ENCODE peak calls at places on chromosomes 4 and X, in ten cellular contexts. One of them, this sample, is unnamed.

GRCh38 chrX:13420545-13421183 is 100.8 kb upstream of the ATXN3L start:
- DNase-seq in heart left ventricle: no peak
- DNase-seq in transverse colon: no peak
- DNase-seq in endothelial cell of umbilical vein: no peak
- DNase-seq in GM12878: no peak
- DNase-seq in IMR-90: no peak
- DNase-seq in K562: no peak
- DNase-seq in uterus: no peak
- DNase-seq in body of pancreas: no peak
- DNase-seq in ovary: no peak
- DNase-seq in this sample: peak

GRCh38 chr4:70703695-70704332 is 15.5 kb downstream of the UTP3 start:
- DNase-seq in endothelial cell of umbilical vein: peak
- DNase-seq in IMR-90: peak
- DNase-seq in heart left ventricle: no peak
- DNase-seq in body of pancreas: peak
- DNase-seq in transverse colon: peak
- DNase-seq in K562: no peak
- DNase-seq in GM12878: no peak
- DNase-seq in uterus: peak
- DNase-seq in ovary: no peak
- DNase-seq in this sample: no peak

GRCh38 chrX:45824471-45824870 is 623.8 kb upstream of the DIPK2B start:
- DNase-seq in IMR-90: peak
- DNase-seq in endothelial cell of umbilical vein: peak
- DNase-seq in K562: peak
- DNase-seq in uterus: peak
- DNase-seq in heart left ventricle: no peak
- DNase-seq in transverse colon: no peak
- DNase-seq in ovary: peak
- DNase-seq in body of pancreas: peak
- DNase-seq in GM12878: no peak
- DNase-seq in this sample: no peak

GRCh38 chrX:19924285-19924684 is 36.9 kb upstream of the SH3KBP1 start:
- DNase-seq in GM12878: no peak
- DNase-seq in heart left ventricle: no peak
- DNase-seq in transverse colon: no peak
- DNase-seq in K562: no peak
- DNase-seq in ovary: no peak
- DNase-seq in IMR-90: no peak
- DNase-seq in body of pancreas: peak
- DNase-seq in uterus: no peak
- DNase-seq in endothelial cell of umbilical vein: no peak
- DNase-seq in this sample: no peak

GRCh38 chr4:112966701-112967100 is 82.8 kb upstream of the ANK2 start:
- DNase-seq in uterus: no peak
- DNase-seq in K562: no peak
- DNase-seq in transverse colon: no peak
- DNase-seq in GM12878: no peak
- DNase-seq in heart left ventricle: no peak
- DNase-seq in ovary: no peak
- DNase-seq in body of pancreas: no peak
- DNase-seq in endothelial cell of umbilical vein: no peak
- DNase-seq in IMR-90: no peak
- DNase-seq in this sample: no peak

GRCh38 chrX:136260801-136261200 is 9.6 kb upstream of the MAP7D3 start:
- DNase-seq in transverse colon: no peak
- DNase-seq in uterus: no peak
- DNase-seq in endothelial cell of umbilical vein: peak
- DNase-seq in ovary: no peak
- DNase-seq in K562: no peak
- DNase-seq in heart left ventricle: no peak
- DNase-seq in IMR-90: peak
- DNase-seq in body of pancreas: no peak
- DNase-seq in GM12878: no peak
- DNase-seq in this sample: no peak

GRCh38 chr4:6331018-6331417 is 61.4 kb downstream of the WFS1 start:
- DNase-seq in ovary: no peak
- DNase-seq in heart left ventricle: no peak
- DNase-seq in IMR-90: peak
- DNase-seq in uterus: no peak
- DNase-seq in transverse colon: peak
- DNase-seq in K562: peak
- DNase-seq in body of pancreas: peak
- DNase-seq in GM12878: no peak
- DNase-seq in endothelial cell of umbilical vein: no peak
- DNase-seq in this sample: no peak

GRCh38 chrX:45710081-45710801 is 509.6 kb upstream of the DIPK2B start:
- DNase-seq in ovary: no peak
- DNase-seq in IMR-90: peak
- DNase-seq in heart left ventricle: no peak
- DNase-seq in uterus: no peak
- DNase-seq in body of pancreas: no peak
- DNase-seq in transverse colon: no peak
- DNase-seq in endothelial cell of umbilical vein: peak
- DNase-seq in GM12878: peak
- DNase-seq in K562: no peak
- DNase-seq in this sample: no peak

GRCh38 chr4:44150091-44150576 is 298.5 kb downstream of the KCTD8 start:
- DNase-seq in uterus: no peak
- DNase-seq in K562: no peak
- DNase-seq in IMR-90: peak
- DNase-seq in heart left ventricle: no peak
- DNase-seq in transverse colon: no peak
- DNase-seq in ovary: no peak
- DNase-seq in endothelial cell of umbilical vein: peak
- DNase-seq in body of pancreas: no peak
- DNase-seq in GM12878: no peak
- DNase-seq in this sample: no peak

GRCh38 chr4:124178449-124179021 is 534.0 kb downstream of the ANKRD50 start:
- DNase-seq in ovary: no peak
- DNase-seq in K562: no peak
- DNase-seq in endothelial cell of umbilical vein: peak
- DNase-seq in GM12878: no peak
- DNase-seq in heart left ventricle: no peak
- DNase-seq in transverse colon: no peak
- DNase-seq in uterus: no peak
- DNase-seq in body of pancreas: no peak
- DNase-seq in IMR-90: peak
- DNase-seq in this sample: no peak

GRCh38 chr4:3765271-3766206 is 646 bp upstream of the ADRA2C start:
- DNase-seq in IMR-90: peak
- DNase-seq in endothelial cell of umbilical vein: no peak
- DNase-seq in body of pancreas: peak
- DNase-seq in transverse colon: no peak
- DNase-seq in K562: peak
- DNase-seq in ovary: peak
- DNase-seq in heart left ventricle: peak
- DNase-seq in uterus: peak
- DNase-seq in GM12878: no peak
- DNase-seq in this sample: no peak
- TF ChIP-seq POLR2A in IMR-90: no peak
- TF ChIP-seq POLR2A in endothelial cell of umbilical vein: no peak
- TF ChIP-seq POLR2A in body of pancreas: no peak
- TF ChIP-seq POLR2A in transverse colon: no peak
- TF ChIP-seq POLR2A in K562: no peak
- TF ChIP-seq POLR2A in ovary: no peak
- TF ChIP-seq POLR2A in heart left ventricle: no peak
- TF ChIP-seq POLR2A in uterus: peak
- TF ChIP-seq POLR2A in GM12878: no peak
- TF ChIP-seq POLR2A in this sample: no peak

GRCh38 chrX:18591834-18592233 is 80.1 kb downstream of the RS1 start:
- DNase-seq in uterus: no peak
- DNase-seq in K562: no peak
- DNase-seq in endothelial cell of umbilical vein: no peak
- DNase-seq in IMR-90: no peak
- DNase-seq in body of pancreas: no peak
- DNase-seq in GM12878: no peak
- DNase-seq in transverse colon: no peak
- DNase-seq in heart left ventricle: no peak
- DNase-seq in ovary: no peak
- DNase-seq in this sample: no peak
- H3K4me3 ChIP-seq in uterus: no peak
- H3K4me3 ChIP-seq in K562: no peak
- H3K4me3 ChIP-seq in endothelial cell of umbilical vein: no peak
- H3K4me3 ChIP-seq in IMR-90: no peak
- H3K4me3 ChIP-seq in body of pancreas: no peak
- H3K4me3 ChIP-seq in GM12878: no peak
- H3K4me3 ChIP-seq in transverse colon: no peak
- H3K4me3 ChIP-seq in heart left ventricle: no peak
- H3K4me3 ChIP-seq in ovary: no peak
- H3K4me3 ChIP-seq in this sample: no peak

GRCh38 chrX:63751481-63751880 is 33.5 kb downstream of the ARHGEF9 start:
- DNase-seq in transverse colon: no peak
- DNase-seq in endothelial cell of umbilical vein: no peak
- DNase-seq in K562: no peak
- DNase-seq in uterus: no peak
- DNase-seq in body of pancreas: no peak
- DNase-seq in ovary: no peak
- DNase-seq in GM12878: no peak
- DNase-seq in IMR-90: no peak
- DNase-seq in heart left ventricle: no peak
- DNase-seq in this sample: no peak

GRCh38 chrX:63750846-63751245 is 34.2 kb downstream of the ARHGEF9 start:
- DNase-seq in endothelial cell of umbilical vein: no peak
- DNase-seq in heart left ventricle: no peak
- DNase-seq in uterus: no peak
- DNase-seq in ovary: no peak
- DNase-seq in body of pancreas: no peak
- DNase-seq in GM12878: no peak
- DNase-seq in K562: no peak
- DNase-seq in transverse colon: no peak
- DNase-seq in IMR-90: no peak
- DNase-seq in this sample: no peak

GRCh38 chrX:63754141-63754859 is 30.7 kb downstream of the ARHGEF9 start:
- DNase-seq in IMR-90: peak
- DNase-seq in uterus: no peak
- DNase-seq in heart left ventricle: no peak
- DNase-seq in GM12878: no peak
- DNase-seq in K562: no peak
- DNase-seq in ovary: no peak
- DNase-seq in body of pancreas: peak
- DNase-seq in endothelial cell of umbilical vein: peak
- DNase-seq in transverse colon: no peak
- DNase-seq in this sample: no peak

GRCh38 chrX:63755892-63756291 is 29.1 kb downstream of the ARHGEF9 start:
- DNase-seq in IMR-90: no peak
- DNase-seq in body of pancreas: no peak
- DNase-seq in uterus: no peak
- DNase-seq in K562: no peak
- DNase-seq in endothelial cell of umbilical vein: no peak
- DNase-seq in ovary: no peak
- DNase-seq in transverse colon: no peak
- DNase-seq in heart left ventricle: no peak
- DNase-seq in GM12878: no peak
- DNase-seq in this sample: no peak

GRCh38 chrX:63754860-63755579 is 30.0 kb downstream of the ARHGEF9 start:
- DNase-seq in heart left ventricle: peak
- DNase-seq in endothelial cell of umbilical vein: peak
- DNase-seq in transverse colon: peak
- DNase-seq in IMR-90: peak
- DNase-seq in uterus: peak
- DNase-seq in K562: peak
- DNase-seq in GM12878: peak
- DNase-seq in body of pancreas: peak
- DNase-seq in ovary: peak
- DNase-seq in this sample: peak
- TF ChIP-seq POLR2A in heart left ventricle: peak
- TF ChIP-seq POLR2A in endothelial cell of umbilical vein: peak
- TF ChIP-seq POLR2A in transverse colon: peak
- TF ChIP-seq POLR2A in IMR-90: peak
- TF ChIP-seq POLR2A in uterus: peak
- TF ChIP-seq POLR2A in K562: no peak
- TF ChIP-seq POLR2A in GM12878: peak
- TF ChIP-seq POLR2A in body of pancreas: peak
- TF ChIP-seq POLR2A in ovary: peak
- TF ChIP-seq POLR2A in this sample: peak

GRCh38 chr4:68346461-68346860 is 3.4 kb downstream of the YTHDC1 start:
- DNase-seq in endothelial cell of umbilical vein: no peak
- DNase-seq in ovary: no peak
- DNase-seq in uterus: no peak
- DNase-seq in IMR-90: no peak
- DNase-seq in K562: no peak
- DNase-seq in body of pancreas: no peak
- DNase-seq in heart left ventricle: no peak
- DNase-seq in GM12878: no peak
- DNase-seq in transverse colon: no peak
- DNase-seq in this sample: no peak
- H3K4me3 ChIP-seq in endothelial cell of umbilical vein: no peak
- H3K4me3 ChIP-seq in ovary: no peak
- H3K4me3 ChIP-seq in uterus: no peak
- H3K4me3 ChIP-seq in IMR-90: no peak
- H3K4me3 ChIP-seq in K562: no peak
- H3K4me3 ChIP-seq in body of pancreas: no peak
- H3K4me3 ChIP-seq in heart left ventricle: peak
- H3K4me3 ChIP-seq in GM12878: no peak
- H3K4me3 ChIP-seq in transverse colon: no peak
- H3K4me3 ChIP-seq in this sample: no peak

GRCh38 chr4:38764292-38764691 is 18.5 kb downstream of the TLR10 start:
- DNase-seq in endothelial cell of umbilical vein: no peak
- DNase-seq in heart left ventricle: no peak
- DNase-seq in GM12878: no peak
- DNase-seq in K562: no peak
- DNase-seq in IMR-90: no peak
- DNase-seq in body of pancreas: no peak
- DNase-seq in uterus: no peak
- DNase-seq in transverse colon: no peak
- DNase-seq in ovary: no peak
- DNase-seq in this sample: no peak

GRCh38 chr4:38765391-38765790 is 17.4 kb downstream of the TLR10 start:
- DNase-seq in uterus: no peak
- DNase-seq in K562: no peak
- DNase-seq in ovary: no peak
- DNase-seq in heart left ventricle: no peak
- DNase-seq in IMR-90: peak
- DNase-seq in GM12878: no peak
- DNase-seq in body of pancreas: no peak
- DNase-seq in endothelial cell of umbilical vein: no peak
- DNase-seq in transverse colon: no peak
- DNase-seq in this sample: no peak

GRCh38 chr4:38760915-38761314 is 21.9 kb downstream of the TLR10 start:
- DNase-seq in endothelial cell of umbilical vein: no peak
- DNase-seq in GM12878: peak
- DNase-seq in ovary: no peak
- DNase-seq in body of pancreas: no peak
- DNase-seq in heart left ventricle: no peak
- DNase-seq in uterus: no peak
- DNase-seq in IMR-90: no peak
- DNase-seq in K562: no peak
- DNase-seq in transverse colon: no peak
- DNase-seq in this sample: no peak

GRCh38 chr4:38759790-38760122 is 23.0 kb downstream of the TLR10 start:
- DNase-seq in ovary: no peak
- DNase-seq in heart left ventricle: no peak
- DNase-seq in K562: no peak
- DNase-seq in body of pancreas: no peak
- DNase-seq in IMR-90: no peak
- DNase-seq in uterus: no peak
- DNase-seq in transverse colon: no peak
- DNase-seq in GM12878: no peak
- DNase-seq in endothelial cell of umbilical vein: no peak
- DNase-seq in this sample: no peak

GRCh38 chr4:38762560-38762959 is 20.2 kb downstream of the TLR10 start:
- DNase-seq in transverse colon: no peak
- DNase-seq in body of pancreas: no peak
- DNase-seq in K562: no peak
- DNase-seq in IMR-90: no peak
- DNase-seq in uterus: no peak
- DNase-seq in heart left ventricle: no peak
- DNase-seq in GM12878: no peak
- DNase-seq in endothelial cell of umbilical vein: no peak
- DNase-seq in ovary: no peak
- DNase-seq in this sample: no peak
- TF ChIP-seq POLR2A in transverse colon: no peak
- TF ChIP-seq POLR2A in body of pancreas: no peak
- TF ChIP-seq POLR2A in K562: no peak
- TF ChIP-seq POLR2A in IMR-90: no peak
- TF ChIP-seq POLR2A in uterus: no peak
- TF ChIP-seq POLR2A in heart left ventricle: no peak
- TF ChIP-seq POLR2A in GM12878: peak
- TF ChIP-seq POLR2A in endothelial cell of umbilical vein: no peak
- TF ChIP-seq POLR2A in ovary: no peak
- TF ChIP-seq POLR2A in this sample: no peak

This sample was measured in Peyer's patch.